ENCODE peak calls at places on chromosomes 2 and 18, in six cellular contexts. P is fibroblast of pulmonary artery, W is hepatocyte, N is AG10803, H is BE2C, M is thoracic aorta. E is an unnamed sample.

GRCh38 chr18:57716550-57716949 is 86.6 kb downstream of the ATP8B1 start:
- DNase-seq in P (no peak), W (no peak), N (no peak), H (no peak), M (no peak), E (no peak)

GRCh38 chr2:233938676-233939370 is 21.6 kb downstream of the TRPM8 start:
- DNase-seq in P (no peak), W (no peak), N (no peak), H (no peak), M (no peak), E (no peak)

GRCh38 chr18:1104265-1104792 is 199.7 kb downstream of the ADCYAP1 start:
- DNase-seq in P (peak), W (no peak), N (peak), H (no peak), M (no peak), E (no peak)

GRCh38 chr2:112679484-112679883 is 33.7 kb downstream of the SLC20A1 start:
- DNase-seq in P (no peak), W (no peak), N (peak), H (no peak), M (no peak), E (peak)

GRCh38 chr2:231911381-231911780 is 14.8 kb downstream of the NPPC start:
- DNase-seq in P (no peak), W (no peak), N (no peak), H (no peak), M (no peak), E (no peak)

GRCh38 chr18:62963522-62963921 is 248.2 kb downstream of the PHLPP1 start:
- DNase-seq in P (no peak), W (peak), N (no peak), H (no peak), M (no peak), E (no peak)

GRCh38 chr2:98649135-98649991 is 41.0 kb downstream of the UNC50 start:
- DNase-seq in P (peak), W (peak), N (peak), H (peak), M (peak), E (peak)

GRCh38 chr18:71075147-71075546 is 786.3 kb downstream of the SOCS6 start:
- DNase-seq in P (no peak), W (no peak), N (no peak), H (no peak), M (no peak), E (no peak)

GRCh38 chr2:32472605-32473004 is 115.8 kb downstream of the BIRC6 start:
- DNase-seq in P (no peak), W (no peak), N (no peak), H (no peak), M (no peak), E (no peak)

GRCh38 chr2:147499785-147500184 is 345.0 kb upstream of the ACVR2A start:
- DNase-seq in P (no peak), W (no peak), N (no peak), H (no peak), M (no peak), E (no peak)

GRCh38 chr18:39591647-39592046 is 2026.0 kb upstream of the CELF4 start:
- DNase-seq in P (no peak), W (no peak), N (no peak), H (no peak), M (no peak), E (no peak)

GRCh38 chr18:35605686-35606417 is 24.3 kb downstream of the GALNT1 start:
- DNase-seq in P (peak), W (no peak), N (no peak), H (no peak), M (no peak), E (no peak)

GRCh38 chr2:240411261-240412160 is 24.0 kb upstream of the GPC1 start:
- DNase-seq in P (no peak), W (no peak), N (no peak), H (no peak), M (no peak), E (no peak)

GRCh38 chr2:24339856-24340262 is 20.5 kb downstream of the ITSN2 start:
- DNase-seq in P (no peak), W (no peak), N (no peak), H (no peak), M (no peak), E (no peak)

GRCh38 chr2:133766164-133766832 is 198.0 kb upstream of the NCKAP5 start:
- DNase-seq in P (no peak), W (no peak), N (no peak), H (no peak), M (no peak), E (no peak)

GRCh38 chr2:186486651-186487647 is 889 bp downstream of the ZC3H15 start:
- DNase-seq in P (peak), W (no peak), N (peak), H (no peak), M (no peak), E (no peak)

GRCh38 chr2:235992024-235992423 is 176.2 kb downstream of the GBX2 start:
- DNase-seq in P (no peak), W (no peak), N (no peak), H (no peak), M (no peak), E (no peak)

GRCh38 chr2:134461511-134461910 is 207.6 kb downstream of the MGAT5 start:
- DNase-seq in P (peak), W (no peak), N (peak), H (no peak), M (no peak), E (peak)

GRCh38 chr2:118291481-118291880 is 203.2 kb downstream of the INSIG2 start:
- DNase-seq in P (no peak), W (no peak), N (peak), H (no peak), M (no peak), E (no peak)

GRCh38 chr2:43515248-43515647 is 80.6 kb downstream of the THADA start:
- DNase-seq in P (no peak), W (no peak), N (no peak), H (no peak), M (no peak), E (no peak)

GRCh38 chr2:10931710-10932255 is 20.0 kb downstream of the KCNF1 start:
- DNase-seq in P (peak), W (no peak), N (peak), H (no peak), M (no peak), E (peak)

GRCh38 chr2:39990335-39990734 is 211.3 kb upstream of the THUMPD2 start:
- DNase-seq in P (no peak), W (no peak), N (peak), H (no peak), M (no peak), E (peak)

GRCh38 chr18:31410716-31411483 is 34.3 kb downstream of the DSG4 start:
- DNase-seq in P (no peak), W (no peak), N (no peak), H (no peak), M (no peak), E (no peak)

GRCh38 chr2:236546561-236546961 is 23.1 kb upstream of the ACKR3 start:
- DNase-seq in P (no peak), W (no peak), N (no peak), H (no peak), M (no peak), E (no peak)

GRCh38 chr2:239662413-239663120 is 261.7 kb upstream of the HDAC4 start:
- DNase-seq in P (no peak), W (no peak), N (no peak), H (no peak), M (no peak), E (no peak)

GRCh38 chr18:48711651-48712486 is 173.0 kb downstream of the CTIF start:
- DNase-seq in P (peak), W (peak), N (peak), H (peak), M (no peak), E (peak)

GRCh38 chr2:45904267-45904921 is 252.9 kb downstream of the PRKCE start:
- DNase-seq in P (no peak), W (no peak), N (peak), H (no peak), M (no peak), E (no peak)

GRCh38 chr2:37809525-37809924 is 115.6 kb upstream of the RMDN2 start:
- DNase-seq in P (peak), W (peak), N (peak), H (peak), M (no peak), E (peak)

GRCh38 chr2:1704606-1705556 is 39.4 kb downstream of the PXDN start:
- DNase-seq in P (peak), W (peak), N (no peak), H (peak), M (no peak), E (no peak)

GRCh38 chr2:113370478-113371091 is 66.9 kb upstream of the ZNG1B start:
- DNase-seq in P (peak), W (peak), N (peak), H (peak), M (no peak), E (peak)

GRCh38 chr18:66819235-66819634 is 215.3 kb upstream of the CDH19 start:
- DNase-seq in P (no peak), W (no peak), N (no peak), H (no peak), M (no peak), E (no peak)
- TF ChIP-seq CTCF in P (peak), W (no peak), N (no peak), H (peak), M (no peak), E (no peak)

GRCh38 chr18:66616523-66616983 is 12.7 kb upstream of the CDH19 start:
- DNase-seq in P (peak), W (peak), N (no peak), H (peak), M (no peak), E (no peak)
- TF ChIP-seq CTCF in P (peak), W (peak), N (no peak), H (peak), M (no peak), E (peak)

GRCh38 chr2:142603761-142604160 is 273.7 kb upstream of the KYNU start:
- DNase-seq in P (peak), W (no peak), N (no peak), H (no peak), M (no peak), E (no peak)
- TF ChIP-seq CTCF in P (peak), W (peak), N (no peak), H (peak), M (no peak), E (no peak)

GRCh38 chr2:84880645-84881521 is at the start of gene TRABD2A:
- DNase-seq in P (no peak), W (peak), N (no peak), H (no peak), M (no peak), E (no peak)

GRCh38 chr2:84881581-84882414 is 914 bp upstream of the TRABD2A start:
- DNase-seq in P (peak), W (peak), N (peak), H (peak), M (no peak), E (peak)

GRCh38 chr2:84882775-84883550 is 2.1 kb upstream of the TRABD2A start:
- DNase-seq in P (no peak), W (no peak), N (no peak), H (no peak), M (no peak), E (peak)

GRCh38 chr2:84884396-84884795 is 3.5 kb upstream of the TRABD2A start:
- DNase-seq in P (no peak), W (no peak), N (no peak), H (no peak), M (no peak), E (no peak)

DNA sequence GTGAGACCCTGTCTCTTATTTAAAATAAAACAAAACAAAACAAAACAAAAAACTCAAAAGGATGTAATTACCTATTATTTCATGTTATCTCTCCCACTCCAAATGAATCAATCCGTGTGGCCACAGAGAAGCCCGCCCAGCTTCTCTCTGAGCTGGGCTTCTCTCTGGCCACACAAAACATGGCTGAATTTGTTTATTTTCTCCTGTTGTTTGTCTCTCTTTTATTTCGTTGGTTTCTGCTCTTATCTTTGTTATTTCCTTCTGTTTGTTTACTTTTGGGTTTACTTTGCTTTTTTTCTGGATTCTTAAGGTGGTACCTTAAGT is 1.5 kb upstream of the TRABD2A start:
- DNase-seq in P (no peak), W (no peak), N (no peak), H (no peak), M (no peak), E (no peak)
- TF ChIP-seq CTCF in P (no peak), W (no peak), N (no peak), H (no peak), M (no peak), E (peak)

GRCh38 chr2:66445076-66445724 is 10.3 kb downstream of the MEIS1 start:
- DNase-seq in P (no peak), W (peak), N (peak), H (no peak), M (no peak), E (no peak)
- TF ChIP-seq CTCF in P (no peak), W (peak), N (peak), H (no peak), M (peak), E (peak)